ENCODE peak calls at places on chromosome 10, in ten cellular contexts. One of them, this sample, is unnamed.

GRCh38 chr10:71887767-71888166 is 36.7 kb upstream of the PSAP start:
- DNase-seq in T-helper 17 cell: no peak
- DNase-seq in RWPE1: no peak
- DNase-seq in NCI-H2081: no peak
- DNase-seq in substantia nigra: no peak
- DNase-seq in GM20000: no peak
- DNase-seq in fibroblast of pulmonary artery: no peak
- DNase-seq in HuH-7: no peak
- DNase-seq in GM23248: peak
- DNase-seq in neural crest cell: no peak
- DNase-seq in this sample: no peak

GRCh38 chr10:131726460-131726861 is 174.3 kb upstream of the PPP2R2D start:
- DNase-seq in HuH-7: no peak
- DNase-seq in RWPE1: peak
- DNase-seq in substantia nigra: peak
- DNase-seq in NCI-H2081: no peak
- DNase-seq in neural crest cell: peak
- DNase-seq in GM20000: no peak
- DNase-seq in T-helper 17 cell: no peak
- DNase-seq in fibroblast of pulmonary artery: no peak
- DNase-seq in GM23248: peak
- DNase-seq in this sample: no peak

GRCh38 chr10:132698211-132698751 is 87.7 kb downstream of the NKX6-2 start:
- DNase-seq in NCI-H2081: no peak
- DNase-seq in GM23248: no peak
- DNase-seq in GM20000: no peak
- DNase-seq in RWPE1: no peak
- DNase-seq in neural crest cell: no peak
- DNase-seq in fibroblast of pulmonary artery: no peak
- DNase-seq in HuH-7: no peak
- DNase-seq in substantia nigra: no peak
- DNase-seq in T-helper 17 cell: no peak
- DNase-seq in this sample: no peak

GRCh38 chr10:94199565-94199964 is 163.2 kb downstream of the NOC3L start:
- DNase-seq in T-helper 17 cell: no peak
- DNase-seq in RWPE1: no peak
- DNase-seq in neural crest cell: no peak
- DNase-seq in GM23248: no peak
- DNase-seq in GM20000: no peak
- DNase-seq in substantia nigra: no peak
- DNase-seq in HuH-7: no peak
- DNase-seq in fibroblast of pulmonary artery: no peak
- DNase-seq in NCI-H2081: no peak
- DNase-seq in this sample: no peak

GRCh38 chr10:19730071-19730470 is 86.2 kb upstream of the PLXDC2 start:
- DNase-seq in substantia nigra: no peak
- DNase-seq in RWPE1: no peak
- DNase-seq in NCI-H2081: no peak
- DNase-seq in GM23248: peak
- DNase-seq in fibroblast of pulmonary artery: peak
- DNase-seq in neural crest cell: no peak
- DNase-seq in T-helper 17 cell: no peak
- DNase-seq in HuH-7: no peak
- DNase-seq in GM20000: no peak
- DNase-seq in this sample: no peak

GRCh38 chr10:36183726-36184125 is 541.6 kb upstream of the FZD8 start:
- DNase-seq in RWPE1: no peak
- DNase-seq in NCI-H2081: no peak
- DNase-seq in GM20000: no peak
- DNase-seq in substantia nigra: no peak
- DNase-seq in T-helper 17 cell: no peak
- DNase-seq in fibroblast of pulmonary artery: no peak
- DNase-seq in HuH-7: no peak
- DNase-seq in GM23248: no peak
- DNase-seq in neural crest cell: no peak
- DNase-seq in this sample: no peak

GRCh38 chr10:15744217-15744865 is 24.6 kb upstream of the ITGA8 start:
- DNase-seq in RWPE1: peak
- DNase-seq in NCI-H2081: peak
- DNase-seq in HuH-7: peak
- DNase-seq in GM23248: peak
- DNase-seq in neural crest cell: peak
- DNase-seq in substantia nigra: no peak
- DNase-seq in fibroblast of pulmonary artery: peak
- DNase-seq in T-helper 17 cell: no peak
- DNase-seq in GM20000: peak
- DNase-seq in this sample: no peak

GRCh38 chr10:125554016-125554703 is 128.8 kb downstream of the TEX36 start:
- DNase-seq in fibroblast of pulmonary artery: no peak
- DNase-seq in RWPE1: no peak
- DNase-seq in substantia nigra: no peak
- DNase-seq in GM20000: no peak
- DNase-seq in neural crest cell: no peak
- DNase-seq in T-helper 17 cell: no peak
- DNase-seq in HuH-7: no peak
- DNase-seq in NCI-H2081: no peak
- DNase-seq in GM23248: no peak
- DNase-seq in this sample: no peak

GRCh38 chr10:5960070-5960972 is 17.0 kb downstream of the IL15RA start:
- DNase-seq in T-helper 17 cell: no peak
- DNase-seq in neural crest cell: no peak
- DNase-seq in HuH-7: no peak
- DNase-seq in GM20000: no peak
- DNase-seq in RWPE1: no peak
- DNase-seq in NCI-H2081: no peak
- DNase-seq in substantia nigra: no peak
- DNase-seq in fibroblast of pulmonary artery: peak
- DNase-seq in GM23248: peak
- DNase-seq in this sample: no peak

GRCh38 chr10:78529262-78529661 is 495.6 kb downstream of the RPS24 start:
- DNase-seq in HuH-7: no peak
- DNase-seq in GM20000: no peak
- DNase-seq in RWPE1: no peak
- DNase-seq in GM23248: no peak
- DNase-seq in substantia nigra: no peak
- DNase-seq in NCI-H2081: peak
- DNase-seq in T-helper 17 cell: no peak
- DNase-seq in fibroblast of pulmonary artery: no peak
- DNase-seq in neural crest cell: no peak
- DNase-seq in this sample: no peak

GRCh38 chr10:70588852-70589570 is 13.5 kb downstream of the PRF1 start:
- DNase-seq in GM23248: no peak
- DNase-seq in NCI-H2081: no peak
- DNase-seq in substantia nigra: no peak
- DNase-seq in T-helper 17 cell: no peak
- DNase-seq in fibroblast of pulmonary artery: no peak
- DNase-seq in neural crest cell: no peak
- DNase-seq in HuH-7: no peak
- DNase-seq in RWPE1: no peak
- DNase-seq in GM20000: no peak
- DNase-seq in this sample: no peak

GRCh38 chr10:126935263-126935946 is 30.2 kb downstream of the DOCK1 start:
- DNase-seq in GM23248: peak
- DNase-seq in NCI-H2081: peak
- DNase-seq in RWPE1: no peak
- DNase-seq in HuH-7: no peak
- DNase-seq in neural crest cell: no peak
- DNase-seq in GM20000: no peak
- DNase-seq in T-helper 17 cell: no peak
- DNase-seq in substantia nigra: no peak
- DNase-seq in fibroblast of pulmonary artery: peak
- DNase-seq in this sample: no peak

GRCh38 chr10:102451105-102451969 is at the start of gene C10orf95:
- DNase-seq in GM23248: peak
- DNase-seq in HuH-7: no peak
- DNase-seq in substantia nigra: peak
- DNase-seq in NCI-H2081: peak
- DNase-seq in GM20000: no peak
- DNase-seq in fibroblast of pulmonary artery: no peak
- DNase-seq in neural crest cell: no peak
- DNase-seq in RWPE1: peak
- DNase-seq in T-helper 17 cell: no peak
- DNase-seq in this sample: no peak

GRCh38 chr10:116076616-116077015 is 196.4 kb downstream of the GFRA1 start:
- DNase-seq in substantia nigra: no peak
- DNase-seq in NCI-H2081: no peak
- DNase-seq in neural crest cell: no peak
- DNase-seq in RWPE1: no peak
- DNase-seq in HuH-7: no peak
- DNase-seq in GM23248: no peak
- DNase-seq in T-helper 17 cell: no peak
- DNase-seq in GM20000: no peak
- DNase-seq in fibroblast of pulmonary artery: no peak
- DNase-seq in this sample: no peak

GRCh38 chr10:102523250-102524029 is 19.7 kb downstream of the SUFU start:
- DNase-seq in RWPE1: no peak
- DNase-seq in GM20000: no peak
- DNase-seq in HuH-7: no peak
- DNase-seq in T-helper 17 cell: no peak
- DNase-seq in GM23248: peak
- DNase-seq in NCI-H2081: no peak
- DNase-seq in neural crest cell: no peak
- DNase-seq in fibroblast of pulmonary artery: peak
- DNase-seq in substantia nigra: no peak
- DNase-seq in this sample: no peak

GRCh38 chr10:72087969-72088878 is at the start of gene SPOCK2:
- DNase-seq in T-helper 17 cell: peak
- DNase-seq in NCI-H2081: no peak
- DNase-seq in fibroblast of pulmonary artery: no peak
- DNase-seq in neural crest cell: no peak
- DNase-seq in GM23248: peak
- DNase-seq in HuH-7: peak
- DNase-seq in substantia nigra: no peak
- DNase-seq in GM20000: peak
- DNase-seq in RWPE1: no peak
- DNase-seq in this sample: no peak

GRCh38 chr10:125158528-125159485 is 1.6 kb downstream of the CTBP2 start:
- DNase-seq in substantia nigra: peak
- DNase-seq in NCI-H2081: peak
- DNase-seq in neural crest cell: no peak
- DNase-seq in HuH-7: peak
- DNase-seq in fibroblast of pulmonary artery: peak
- DNase-seq in GM23248: peak
- DNase-seq in T-helper 17 cell: no peak
- DNase-seq in GM20000: peak
- DNase-seq in RWPE1: peak
- DNase-seq in this sample: no peak

GRCh38 chr10:114603943-114604342 is 54.1 kb downstream of the ABLIM1 start:
- DNase-seq in GM20000: no peak
- DNase-seq in NCI-H2081: no peak
- DNase-seq in GM23248: no peak
- DNase-seq in fibroblast of pulmonary artery: peak
- DNase-seq in T-helper 17 cell: no peak
- DNase-seq in neural crest cell: no peak
- DNase-seq in HuH-7: no peak
- DNase-seq in substantia nigra: no peak
- DNase-seq in RWPE1: no peak
- DNase-seq in this sample: no peak

GRCh38 chr10:62019685-62020361 is 118.3 kb downstream of the ARID5B start:
- DNase-seq in substantia nigra: no peak
- DNase-seq in T-helper 17 cell: no peak
- DNase-seq in RWPE1: no peak
- DNase-seq in neural crest cell: no peak
- DNase-seq in GM20000: no peak
- DNase-seq in fibroblast of pulmonary artery: no peak
- DNase-seq in NCI-H2081: no peak
- DNase-seq in HuH-7: no peak
- DNase-seq in GM23248: peak
- DNase-seq in this sample: no peak

GRCh38 chr10:1423676-1424253 is 313.6 kb downstream of the ADARB2 start:
- DNase-seq in HuH-7: no peak
- DNase-seq in T-helper 17 cell: no peak
- DNase-seq in NCI-H2081: no peak
- DNase-seq in neural crest cell: no peak
- DNase-seq in fibroblast of pulmonary artery: no peak
- DNase-seq in substantia nigra: no peak
- DNase-seq in RWPE1: no peak
- DNase-seq in GM20000: no peak
- DNase-seq in GM23248: no peak
- DNase-seq in this sample: no peak

GRCh38 chr10:44908071-44908709 is 2.9 kb upstream of the TMEM72 start:
- DNase-seq in substantia nigra: no peak
- DNase-seq in RWPE1: no peak
- DNase-seq in neural crest cell: no peak
- DNase-seq in T-helper 17 cell: no peak
- DNase-seq in HuH-7: peak
- DNase-seq in GM23248: no peak
- DNase-seq in GM20000: no peak
- DNase-seq in fibroblast of pulmonary artery: peak
- DNase-seq in NCI-H2081: no peak
- DNase-seq in this sample: no peak

GRCh38 chr10:70567603-70568002 is 34.9 kb downstream of the PRF1 start:
- DNase-seq in GM20000: no peak
- DNase-seq in T-helper 17 cell: no peak
- DNase-seq in substantia nigra: no peak
- DNase-seq in GM23248: no peak
- DNase-seq in RWPE1: no peak
- DNase-seq in HuH-7: no peak
- DNase-seq in NCI-H2081: peak
- DNase-seq in fibroblast of pulmonary artery: no peak
- DNase-seq in neural crest cell: no peak
- DNase-seq in this sample: no peak